ENCODE peak calls at places on chromosome 15, in eight cellular contexts. D is adrenal gland; Y is activated T-cell treated with anti-CD3 and anti-CD28 coated beads for 1 hour; B is stimulated activated CD4-positive, alpha-beta T cell treated with anti-CD3 and anti-CD28 coated beads, TNF-alpha, amount 100 ng/mL, for 24 hours; K is right atrium auricular region; W is mesenchymal stem cell; H is astrocyte; V is NCI-H524. O is an unnamed sample.

GRCh38 chr15:93331545-93332117 is 242.6 kb upstream of the RGMA start:
- DNase-seq in D (no peak), Y (no peak), B (no peak), K (no peak), W (no peak), H (no peak), V (peak), O (no peak)

GRCh38 chr15:82044373-82045178 is 1.2 kb downstream of the MEX3B start:
- DNase-seq in D (peak), Y (no peak), B (no peak), K (peak), W (peak), H (peak), V (peak), O (peak)

GRCh38 chr15:69609176-69609575 is 156.6 kb downstream of the RPLP1 start:
- DNase-seq in D (peak), Y (no peak), B (no peak), K (peak), W (peak), H (peak), V (no peak), O (peak)

GRCh38 chr15:76345880-76346665 is 9.5 kb downstream of the ISL2 start:
- DNase-seq in D (no peak), Y (no peak), B (no peak), K (no peak), W (no peak), H (no peak), V (no peak), O (no peak)

GRCh38 chr15:48451736-48452135 is 120.5 kb downstream of the DUT start:
- DNase-seq in D (no peak), Y (no peak), B (no peak), K (no peak), W (no peak), H (no peak), V (no peak), O (no peak)

GRCh38 chr15:100849021-100849831 is 30.4 kb upstream of the ALDH1A3 start:
- DNase-seq in D (no peak), Y (peak), B (peak), K (peak), W (peak), H (peak), V (peak), O (peak)

GRCh38 chr15:100249096-100249815 is 92.5 kb downstream of the ADAMTS17 start:
- DNase-seq in D (peak), Y (no peak), B (no peak), K (no peak), W (no peak), H (no peak), V (no peak), O (no peak)

GRCh38 chr15:39021341-39021740 is 456.7 kb upstream of the RASGRP1 start:
- DNase-seq in D (no peak), Y (no peak), B (no peak), K (no peak), W (no peak), H (no peak), V (peak), O (no peak)

GRCh38 chr15:70597056-70597603 is 166.2 kb downstream of the UACA start:
- DNase-seq in D (peak), Y (no peak), B (no peak), K (peak), W (no peak), H (peak), V (no peak), O (no peak)

GRCh38 chr15:92118162-92118935 is 264.8 kb downstream of the SLCO3A1 start:
- DNase-seq in D (no peak), Y (no peak), B (no peak), K (no peak), W (no peak), H (peak), V (peak), O (peak)

GRCh38 chr15:82807920-82808633 is 1.4 kb upstream of the WHAMM start:
- DNase-seq in D (no peak), Y (no peak), B (no peak), K (no peak), W (no peak), H (no peak), V (no peak), O (no peak)

GRCh38 chr15:62509395-62509973 is 344.4 kb upstream of the C2CD4B start:
- DNase-seq in D (no peak), Y (no peak), B (no peak), K (no peak), W (no peak), H (no peak), V (no peak), O (no peak)

GRCh38 chr15:66839511-66840112 is 137.6 kb downstream of the SMAD6 start:
- DNase-seq in D (no peak), Y (no peak), B (no peak), K (no peak), W (no peak), H (no peak), V (no peak), O (peak)

GRCh38 chr15:72706266-72706665 is 20.3 kb downstream of the BBS4 start:
- DNase-seq in D (no peak), Y (no peak), B (no peak), K (no peak), W (peak), H (peak), V (no peak), O (no peak)

O was measured in fibroblast of gingiva.